ENCODE peak calls at places on chromosomes 2 and 18, in seven cellular contexts. H is WERI-Rb-1, X is esophagus squamous epithelium, N is fibroblast of lung, L is PC-3, U is thyroid gland, M is psoas muscle. S is an unnamed sample. For H3K36me3, the result is how much of the 10 kb centered on the place peaks cover.

GRCh38 chr2:127014630-127015029 is 92.3 kb downstream of the BIN1 start:
- DNase-seq in H (no peak), X (no peak), N (peak), L (peak), U (no peak), M (no peak), S (no peak)

GRCh38 chr18:69954719-69955118 is 7.0 kb upstream of the CD226 start:
- DNase-seq in H (no peak), X (no peak), N (peak), L (no peak), U (no peak), M (no peak), S (no peak)

GRCh38 chr2:163600801-163601200 is 135.0 kb downstream of the FIGN start:
- DNase-seq in H (no peak), X (no peak), N (no peak), L (peak), U (no peak), M (no peak), S (no peak)

GRCh38 chr18:59566507-59566906 is 130.7 kb downstream of the CCBE1 start:
- DNase-seq in H (no peak), X (no peak), N (peak), L (no peak), U (no peak), M (no peak), S (no peak)

GRCh38 chr2:241907171-241907570 is 37.6 kb downstream of the RTP5 start:
- DNase-seq in H (no peak), X (no peak), N (no peak), L (no peak), U (no peak), M (no peak), S (no peak)

GRCh38 chr2:238167761-238168160 is 9.0 kb downstream of the ERFE start:
- DNase-seq in H (no peak), X (no peak), N (peak), L (no peak), U (no peak), M (no peak), S (no peak)

GRCh38 chr2:139720056-139720455 is 939.9 kb upstream of the NXPH2 start:
- DNase-seq in H (no peak), X (no peak), N (no peak), L (no peak), U (no peak), M (no peak), S (no peak)

GRCh38 chr2:59824314-59824713 is 729.1 kb downstream of the BCL11A start:
- DNase-seq in H (no peak), X (no peak), N (no peak), L (no peak), U (no peak), M (no peak), S (no peak)

GRCh38 chr2:105378921-105379383 is 19.9 kb downstream of the FHL2 start:
- DNase-seq in H (no peak), X (no peak), N (no peak), L (no peak), U (no peak), M (no peak), S (no peak)

GRCh38 chr18:79871026-79871390 is 73.3 kb downstream of the KCNG2 start:
- DNase-seq in H (no peak), X (no peak), N (no peak), L (no peak), U (no peak), M (no peak), S (no peak)
- H3K27ac ChIP-seq in H (no peak), X (no peak), N (no peak), L (no peak), U (no peak), M (no peak), S (no peak)

DNA sequence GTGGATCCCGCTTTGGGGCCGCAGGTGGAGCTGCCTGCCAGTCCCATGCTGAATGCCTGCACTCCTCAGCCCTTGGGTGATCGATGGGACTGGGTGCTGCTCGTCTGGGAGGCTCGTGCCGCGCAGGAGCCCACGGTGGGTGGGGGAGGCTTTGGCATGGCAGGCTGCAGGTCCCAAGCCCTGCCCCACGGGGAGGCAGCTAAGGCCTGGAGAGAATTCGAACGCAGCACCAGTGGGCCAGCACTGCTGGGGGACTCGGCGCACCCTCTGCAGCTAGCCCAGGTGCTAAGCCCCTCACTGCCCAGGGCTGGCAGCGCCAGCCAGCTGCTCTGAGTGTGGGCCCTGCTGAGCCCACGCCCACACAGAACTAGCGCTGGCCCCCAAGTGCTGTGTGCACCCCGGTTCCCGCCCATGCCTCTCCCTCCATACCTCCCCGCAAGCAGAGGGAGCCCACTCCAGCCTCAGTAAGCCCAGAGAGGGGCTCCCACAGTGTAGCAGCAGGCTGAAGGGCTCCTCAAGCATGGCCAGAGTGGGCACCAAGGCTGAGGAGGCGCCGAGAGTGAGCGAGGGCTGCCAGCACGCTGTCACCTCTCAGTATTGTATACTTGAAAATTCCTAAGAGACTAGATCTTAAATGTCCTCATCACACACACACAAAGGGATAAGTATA is 1654.2 kb upstream of the SLC39A10 start:
- DNase-seq in H (no peak), X (no peak), N (no peak), L (no peak), U (no peak), M (peak), S (no peak)
- H3K36me3 ChIP-seq in H (under half), X (under half), N (under half), L (under half), U (under half), M (under half), S (under half)

GRCh38 chr18:24115628-24116027 is 23.2 kb upstream of the CABYR start:
- DNase-seq in H (no peak), X (no peak), N (no peak), L (no peak), U (no peak), M (no peak), S (no peak)

GRCh38 chr18:24112874-24113615 is 25.8 kb upstream of the CABYR start:
- DNase-seq in H (peak), X (no peak), N (peak), L (peak), U (no peak), M (no peak), S (peak)

GRCh38 chr18:24111936-24112335 is 26.9 kb upstream of the CABYR start:
- DNase-seq in H (peak), X (no peak), N (no peak), L (peak), U (no peak), M (no peak), S (no peak)

GRCh38 chr18:24114924-24115549 is 23.8 kb upstream of the CABYR start:
- DNase-seq in H (no peak), X (no peak), N (no peak), L (no peak), U (no peak), M (no peak), S (no peak)

DNA sequence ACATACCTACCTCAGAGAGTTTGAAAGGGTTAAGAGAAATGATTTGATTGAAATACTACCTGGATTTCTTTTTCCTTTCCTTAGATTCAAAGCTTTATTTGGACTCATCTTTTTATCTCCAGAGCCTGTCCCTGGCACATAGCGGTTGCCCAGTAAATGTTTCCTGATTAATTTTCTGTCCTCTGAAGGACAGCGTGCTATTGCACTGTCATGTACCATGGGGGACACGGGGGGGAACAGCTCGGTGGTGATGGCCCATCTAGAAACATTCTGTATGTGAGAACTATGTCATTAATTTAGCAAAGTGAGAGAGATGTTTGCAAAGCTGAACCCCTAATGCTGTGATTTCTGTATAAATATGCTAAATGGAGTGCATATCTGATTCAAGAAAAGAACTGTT is 26.4 kb upstream of the CABYR start:
- DNase-seq in H (no peak), X (no peak), N (no peak), L (no peak), U (no peak), M (no peak), S (no peak)
- H3K27ac ChIP-seq in H (no peak), X (no peak), N (no peak), L (peak), U (no peak), M (no peak), S (no peak)

GRCh38 chr2:99420031-99420430 is 69.8 kb downstream of the REV1 start:
- DNase-seq in H (no peak), X (no peak), N (peak), L (peak), U (no peak), M (no peak), S (no peak)

GRCh38 chr2:99417396-99417795 is 72.4 kb downstream of the REV1 start:
- DNase-seq in H (no peak), X (no peak), N (no peak), L (no peak), U (no peak), M (no peak), S (no peak)

GRCh38 chr2:99421469-99421868 is 68.3 kb downstream of the REV1 start:
- DNase-seq in H (no peak), X (no peak), N (peak), L (no peak), U (no peak), M (no peak), S (no peak)

GRCh38 chr2:99422599-99422998 is 67.2 kb downstream of the REV1 start:
- DNase-seq in H (no peak), X (no peak), N (no peak), L (no peak), U (no peak), M (no peak), S (no peak)

GRCh38 chr2:99420751-99421299 is 69.0 kb downstream of the REV1 start:
- DNase-seq in H (no peak), X (no peak), N (peak), L (no peak), U (no peak), M (no peak), S (no peak)
- H3K36me3 ChIP-seq in H (half or more), X (under half), N (under half), L (under half), U (under half), M (half or more), S (under half)

DNA sequence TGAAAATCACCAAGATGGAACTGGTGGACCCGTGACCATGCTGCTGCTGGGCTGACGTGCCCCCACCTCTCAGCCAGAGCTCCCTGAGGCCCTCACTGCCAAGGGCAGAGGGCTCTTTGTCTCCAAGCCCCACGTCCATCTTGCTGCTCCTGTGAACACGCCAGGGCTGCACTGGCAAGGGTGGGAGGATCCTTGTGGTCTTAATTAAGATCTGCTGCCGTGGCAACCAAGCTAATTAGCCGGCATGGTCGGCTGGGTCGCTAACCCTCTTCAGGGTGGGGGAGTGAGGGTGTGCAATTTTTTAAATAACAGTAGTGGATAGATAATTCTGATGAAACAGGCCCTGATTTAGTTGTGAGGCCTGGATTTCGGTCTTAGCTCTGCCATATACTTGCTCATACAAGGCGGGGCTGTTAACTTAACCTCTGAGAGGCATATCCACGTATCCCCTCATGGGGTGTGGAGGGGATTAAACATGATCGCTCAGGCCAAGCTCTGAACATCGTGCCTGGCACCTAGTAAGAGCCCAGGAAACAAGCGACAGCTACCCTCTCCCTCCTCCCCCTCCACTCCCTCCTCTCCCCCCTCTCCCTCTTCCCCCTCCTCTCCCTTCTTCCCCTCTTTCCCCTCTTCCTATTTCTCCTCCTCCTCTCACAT is 232.7 kb downstream of the CELF4 start:
- DNase-seq in H (no peak), X (no peak), N (no peak), L (no peak), U (no peak), M (no peak), S (no peak)
- H3K27ac ChIP-seq in H (no peak), X (no peak), N (no peak), L (no peak), U (no peak), M (no peak), S (no peak)